ENCODE peak calls at places on chromosomes 7 and 10, in five cellular contexts. L is ovary, G is right lobe of liver, T is HCT116, Z is suprapubic skin. M is an unnamed sample.

GRCh38 chr10:81872206-81872605 is 2.8 kb upstream of the NRG3 start:
- DNase-seq in T (no peak), L (no peak), G (no peak), Z (no peak), M (no peak)

GRCh38 chr10:67386260-67386659 is 309.7 kb downstream of the CTNNA3 start:
- DNase-seq in G (no peak), Z (no peak), T (no peak), L (no peak), M (no peak)

GRCh38 chr7:17406756-17407155 is 108.3 kb downstream of the AHR start:
- DNase-seq in Z (no peak), G (no peak), L (no peak), T (no peak), M (no peak)

GRCh38 chr7:27139335-27140107 is 4.0 kb downstream of the HOXA5 start:
- DNase-seq in L (no peak), Z (peak), G (peak), T (no peak), M (no peak)

GRCh38 chr10:132592790-132593788 is 55.5 kb downstream of the INPP5A start:
- DNase-seq in G (no peak), Z (no peak), T (no peak), L (no peak), M (no peak)

GRCh38 chr7:32658034-32658944 is 163.0 kb downstream of the AVL9 start:
- DNase-seq in Z (no peak), T (peak), G (no peak), L (no peak), M (no peak)

GRCh38 chr7:39746162-39746782 is 122.9 kb downstream of the RALA start:
- DNase-seq in L (peak), G (peak), T (peak), Z (peak), M (no peak)

GRCh38 chr7:42407828-42408227 is 170.8 kb upstream of the GLI3 start:
- DNase-seq in T (no peak), G (no peak), L (no peak), Z (no peak), M (no peak)

GRCh38 chr7:14841086-14841485 is 61.5 kb downstream of the DGKB start:
- DNase-seq in T (no peak), G (no peak), L (no peak), Z (no peak), M (no peak)

GRCh38 chr7:11911900-11912299 is 79.9 kb upstream of the THSD7A start:
- DNase-seq in G (no peak), Z (no peak), T (no peak), L (no peak), M (no peak)

GRCh38 chr10:132107211-132107946 is 41.6 kb downstream of the JAKMIP3 start:
- DNase-seq in G (no peak), T (no peak), L (no peak), Z (no peak), M (no peak)

GRCh38 chr10:48606530-48607355 is 1.9 kb upstream of the ARHGAP22 start:
- DNase-seq in G (no peak), Z (no peak), T (no peak), L (no peak), M (no peak)

GRCh38 chr10:3892440-3893101 is 107.6 kb upstream of the KLF6 start:
- DNase-seq in L (no peak), G (no peak), Z (no peak), T (no peak), M (no peak)

GRCh38 chr10:3385487-3385886 is 212.9 kb upstream of the PITRM1 start:
- DNase-seq in G (no peak), T (no peak), Z (no peak), L (no peak), M (no peak)

GRCh38 chr7:32019008-32019578 is 51.1 kb downstream of the PDE1C start:
- DNase-seq in T (no peak), L (no peak), G (no peak), Z (no peak), M (no peak)

GRCh38 chr10:62582804-62583208 is 208.6 kb downstream of the ZNF365 start:
- DNase-seq in T (no peak), G (no peak), L (peak), Z (peak), M (no peak)

GRCh38 chr7:86939197-86939814 is 120.1 kb downstream of the ELAPOR2 start:
- DNase-seq in L (no peak), G (no peak), T (peak), Z (no peak), M (no peak)

GRCh38 chr7:106731637-106732036 is 70.7 kb upstream of the CCDC71L start:
- DNase-seq in T (no peak), L (no peak), Z (no peak), G (no peak), M (no peak)

GRCh38 chr10:116849271-116850057 is at the start of gene ENO4:
- DNase-seq in Z (peak), L (peak), G (peak), T (peak), M (no peak)

GRCh38 chr10:70404906-70405824 is 1.2 kb downstream of the EIF4EBP2 start:
- DNase-seq in Z (peak), T (no peak), G (peak), L (peak), M (no peak)

GRCh38 chr10:70399177-70399576 is 4.8 kb upstream of the EIF4EBP2 start:
- DNase-seq in T (no peak), G (no peak), Z (no peak), L (no peak), M (no peak)

GRCh38 chr10:70404036-70404905 is at the start of gene EIF4EBP2:
- DNase-seq in G (peak), Z (peak), T (peak), L (peak), M (peak)

DNA sequence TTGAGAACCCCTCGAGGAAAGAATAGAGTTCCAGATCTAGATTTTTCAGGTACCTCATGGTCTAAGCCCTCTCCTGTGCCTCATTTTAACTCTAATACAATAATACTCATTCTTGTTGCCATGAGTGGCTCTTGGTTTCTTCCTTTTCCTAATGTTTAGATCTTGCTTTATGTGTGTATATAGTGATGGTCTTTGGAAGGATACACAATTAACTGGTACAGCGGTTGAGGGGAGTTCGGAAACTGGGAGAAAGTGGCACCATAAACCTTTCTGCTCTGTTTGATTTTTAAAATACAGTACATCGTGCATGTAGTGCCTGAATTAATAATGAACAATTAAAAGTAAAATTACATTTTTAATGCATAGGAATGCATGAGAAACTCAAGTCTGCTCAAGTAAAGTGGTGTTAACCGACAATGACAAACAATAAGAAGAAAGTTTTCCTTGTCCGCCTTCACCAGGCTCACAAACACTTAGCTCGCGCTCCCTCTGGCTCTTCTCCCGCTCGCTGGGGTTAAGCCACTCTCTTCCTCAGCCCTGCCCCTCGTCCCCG is 386 bp upstream of the EIF4EBP2 start:
- DNase-seq in Z (no peak), L (no peak), T (no peak), G (no peak), M (no peak)
- H3K27ac ChIP-seq in Z (peak), L (peak), T (peak), G (peak), M (peak)

GRCh38 chr10:24339387-24339786 is 130.4 kb downstream of the KIAA1217 start:
- DNase-seq in L (no peak), T (no peak), G (no peak), Z (no peak), M (no peak)

GRCh38 chr10:24344279-24344678 is 135.3 kb downstream of the KIAA1217 start:
- DNase-seq in L (no peak), T (no peak), G (no peak), Z (no peak), M (no peak)

GRCh38 chr10:24340429-24340828 is 131.5 kb downstream of the KIAA1217 start:
- DNase-seq in Z (no peak), G (no peak), T (no peak), L (no peak), M (no peak)

GRCh38 chr10:24341897-24342296 is 133.0 kb downstream of the KIAA1217 start:
- DNase-seq in T (no peak), G (no peak), Z (no peak), L (no peak), M (no peak)

DNA sequence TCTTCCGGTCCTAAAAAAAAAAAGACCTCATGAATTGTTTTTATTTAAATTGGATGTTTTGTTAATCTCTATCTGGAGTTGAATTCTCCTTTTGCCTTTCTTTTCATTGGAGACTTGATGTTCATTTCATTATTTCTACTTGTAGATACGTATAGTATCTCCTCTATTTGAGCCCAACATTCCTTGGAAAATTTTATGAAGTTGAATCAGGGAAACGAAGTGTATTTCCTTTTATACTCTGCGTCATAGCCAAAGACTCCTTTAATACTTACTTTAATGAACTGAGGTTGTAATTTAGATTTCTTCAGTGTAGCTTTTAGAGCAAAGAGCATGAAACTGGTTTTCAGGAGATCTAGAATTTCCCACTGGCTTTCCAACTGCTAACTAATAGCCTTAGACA is 132.4 kb downstream of the KIAA1217 start:
- DNase-seq in Z (no peak), L (no peak), T (no peak), G (no peak), M (no peak)
- H3K4me3 ChIP-seq in Z (no peak), L (no peak), T (no peak), G (no peak), M (no peak)

DNA sequence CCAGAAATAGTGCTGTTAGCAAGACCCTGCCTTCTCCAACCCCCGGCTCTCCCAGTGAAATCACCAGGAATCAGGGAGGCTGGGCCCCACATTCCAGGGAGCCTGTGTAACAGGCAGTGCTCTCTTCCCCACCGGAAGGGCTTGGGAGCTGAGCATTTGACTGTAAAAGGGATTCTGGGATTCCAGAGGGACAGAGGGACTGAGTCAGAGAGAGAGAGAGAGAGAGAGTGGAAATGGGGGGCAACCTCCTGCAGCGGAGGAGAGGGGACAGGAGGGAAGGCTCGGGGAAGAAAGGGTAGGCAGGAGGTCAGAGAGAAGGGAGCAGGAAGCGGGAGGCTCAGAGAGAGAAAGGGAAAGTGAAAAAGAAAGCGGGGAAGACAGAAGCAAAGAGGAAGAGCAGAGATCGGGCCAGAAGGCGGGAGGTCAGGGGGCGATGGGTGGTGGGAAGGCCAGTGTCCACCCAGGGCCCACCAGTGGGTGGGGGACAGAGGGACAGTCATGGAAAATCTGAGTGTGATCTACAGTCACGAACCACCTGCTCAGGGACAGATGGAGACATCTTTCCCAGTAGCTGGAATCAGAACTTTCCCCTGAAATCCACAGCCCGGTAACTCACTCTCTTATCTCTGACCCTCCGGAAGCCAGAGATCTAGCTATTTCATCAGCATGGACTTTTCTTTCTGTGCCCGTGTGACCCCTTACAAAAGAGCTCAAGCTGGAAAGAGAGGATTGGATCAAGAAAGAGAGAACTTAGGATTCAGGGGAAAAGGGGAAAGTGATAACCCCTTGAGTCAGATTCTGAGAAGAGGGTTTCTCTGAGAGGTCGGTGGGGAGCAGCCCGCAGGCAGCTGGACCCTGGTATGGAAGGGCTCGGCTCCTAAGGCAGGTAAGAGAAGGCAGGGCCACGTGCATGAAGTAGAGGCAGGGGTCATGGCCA is 4.6 kb upstream of the SERPINE1 start:
- DNase-seq in Z (peak), L (peak), G (peak), T (peak), M (no peak)
- TF ChIP-seq POLR2A in Z (no peak), L (peak), G (peak), T (no peak), M (no peak)

GRCh38 chr7:134777908-134778580 is 1.4 kb upstream of the CALD1 start:
- DNase-seq in G (no peak), L (no peak), T (no peak), Z (no peak), M (no peak)

GRCh38 chr7:134779741-134780065 is 269 bp downstream of the CALD1 start:
- DNase-seq in G (no peak), L (no peak), Z (no peak), T (no peak), M (no peak)

GRCh38 chr7:134780166-134780853 is 876 bp downstream of the CALD1 start:
- DNase-seq in Z (no peak), L (no peak), T (no peak), G (no peak), M (no peak)

GRCh38 chr7:134778941-134779740 is at the start of gene CALD1:
- DNase-seq in G (no peak), T (peak), L (peak), Z (peak), M (no peak)

GRCh38 chr7:134777470-134777869 is 2.0 kb upstream of the CALD1 start:
- DNase-seq in T (no peak), L (no peak), Z (no peak), G (no peak), M (no peak)
- H3K27ac ChIP-seq in T (no peak), L (peak), Z (no peak), G (no peak), M (peak)